ENCODE peak calls at places on chromosome 4, in five cellular contexts. One of them, this sample, is unnamed.

GRCh38 chr4:169184236-169184635 is 86.5 kb downstream of the SH3RF1 start:
- DNase-seq in fibroblast of lung: no peak
- DNase-seq in D721Med: no peak
- DNase-seq in HFF-Myc: peak
- DNase-seq in glutamatergic neuron: no peak
- DNase-seq in this sample: peak

GRCh38 chr4:60611762-60612496 is 588.2 kb upstream of the ADGRL3 start:
- DNase-seq in glutamatergic neuron: no peak
- DNase-seq in fibroblast of lung: no peak
- DNase-seq in HFF-Myc: no peak
- DNase-seq in D721Med: no peak
- DNase-seq in this sample: no peak

GRCh38 chr4:86054676-86055075 is 305.2 kb downstream of the MAPK10 start:
- DNase-seq in fibroblast of lung: no peak
- DNase-seq in glutamatergic neuron: no peak
- DNase-seq in D721Med: no peak
- DNase-seq in HFF-Myc: no peak
- DNase-seq in this sample: no peak

GRCh38 chr4:94304365-94304971 is 38.2 kb downstream of the HPGDS start:
- DNase-seq in glutamatergic neuron: no peak
- DNase-seq in D721Med: no peak
- DNase-seq in HFF-Myc: peak
- DNase-seq in fibroblast of lung: peak
- DNase-seq in this sample: peak

GRCh38 chr4:83025563-83025962 is 9.4 kb upstream of the COPS4 start:
- DNase-seq in D721Med: no peak
- DNase-seq in glutamatergic neuron: no peak
- DNase-seq in fibroblast of lung: no peak
- DNase-seq in HFF-Myc: no peak
- DNase-seq in this sample: no peak

GRCh38 chr4:111961806-111962205 is 183.4 kb upstream of the FAM241A start:
- DNase-seq in glutamatergic neuron: no peak
- DNase-seq in fibroblast of lung: no peak
- DNase-seq in D721Med: no peak
- DNase-seq in HFF-Myc: no peak
- DNase-seq in this sample: peak

GRCh38 chr4:185782523-185782922 is 29.5 kb downstream of the SORBS2 start:
- DNase-seq in HFF-Myc: no peak
- DNase-seq in glutamatergic neuron: no peak
- DNase-seq in D721Med: no peak
- DNase-seq in fibroblast of lung: peak
- DNase-seq in this sample: peak

GRCh38 chr4:150656882-150657281 is 74.9 kb downstream of the MAB21L2 start:
- DNase-seq in fibroblast of lung: no peak
- DNase-seq in glutamatergic neuron: no peak
- DNase-seq in HFF-Myc: no peak
- DNase-seq in D721Med: no peak
- DNase-seq in this sample: no peak

GRCh38 chr4:17650404-17650803 is 36.0 kb downstream of the MED28 start:
- DNase-seq in glutamatergic neuron: no peak
- DNase-seq in D721Med: no peak
- DNase-seq in HFF-Myc: no peak
- DNase-seq in fibroblast of lung: no peak
- DNase-seq in this sample: no peak

GRCh38 chr4:15144249-15144966 is 142.1 kb downstream of the CPEB2 start:
- DNase-seq in HFF-Myc: no peak
- DNase-seq in D721Med: no peak
- DNase-seq in fibroblast of lung: peak
- DNase-seq in glutamatergic neuron: no peak
- DNase-seq in this sample: no peak

GRCh38 chr4:186149872-186150271 is 41.5 kb upstream of the CYP4V2 start:
- DNase-seq in glutamatergic neuron: peak
- DNase-seq in D721Med: no peak
- DNase-seq in HFF-Myc: no peak
- DNase-seq in fibroblast of lung: peak
- DNase-seq in this sample: peak

GRCh38 chr4:68904786-68905185 is 46.8 kb downstream of the UGT2A3 start:
- DNase-seq in fibroblast of lung: no peak
- DNase-seq in glutamatergic neuron: no peak
- DNase-seq in D721Med: no peak
- DNase-seq in HFF-Myc: no peak
- DNase-seq in this sample: no peak

GRCh38 chr4:146855761-146856160 is 89.9 kb downstream of the TTC29 start:
- DNase-seq in HFF-Myc: no peak
- DNase-seq in D721Med: no peak
- DNase-seq in fibroblast of lung: no peak
- DNase-seq in glutamatergic neuron: no peak
- DNase-seq in this sample: no peak

GRCh38 chr4:22238742-22239141 is 277.1 kb downstream of the ADGRA3 start:
- DNase-seq in fibroblast of lung: no peak
- DNase-seq in HFF-Myc: no peak
- DNase-seq in glutamatergic neuron: no peak
- DNase-seq in D721Med: no peak
- DNase-seq in this sample: no peak

GRCh38 chr4:108758498-108758897 is 4.4 kb downstream of the ETNPPL start:
- DNase-seq in glutamatergic neuron: no peak
- DNase-seq in HFF-Myc: no peak
- DNase-seq in D721Med: no peak
- DNase-seq in fibroblast of lung: no peak
- DNase-seq in this sample: no peak

GRCh38 chr4:108766058-108766457 is 3.2 kb upstream of the ETNPPL start:
- DNase-seq in D721Med: no peak
- DNase-seq in HFF-Myc: no peak
- DNase-seq in fibroblast of lung: no peak
- DNase-seq in glutamatergic neuron: no peak
- DNase-seq in this sample: no peak

GRCh38 chr4:108763981-108764380 is 1.1 kb upstream of the ETNPPL start:
- DNase-seq in D721Med: no peak
- DNase-seq in fibroblast of lung: no peak
- DNase-seq in HFF-Myc: no peak
- DNase-seq in glutamatergic neuron: no peak
- DNase-seq in this sample: no peak

GRCh38 chr4:108763226-108763593 is 357 bp upstream of the ETNPPL start:
- DNase-seq in fibroblast of lung: no peak
- DNase-seq in D721Med: no peak
- DNase-seq in glutamatergic neuron: no peak
- DNase-seq in HFF-Myc: no peak
- DNase-seq in this sample: no peak

DNA sequence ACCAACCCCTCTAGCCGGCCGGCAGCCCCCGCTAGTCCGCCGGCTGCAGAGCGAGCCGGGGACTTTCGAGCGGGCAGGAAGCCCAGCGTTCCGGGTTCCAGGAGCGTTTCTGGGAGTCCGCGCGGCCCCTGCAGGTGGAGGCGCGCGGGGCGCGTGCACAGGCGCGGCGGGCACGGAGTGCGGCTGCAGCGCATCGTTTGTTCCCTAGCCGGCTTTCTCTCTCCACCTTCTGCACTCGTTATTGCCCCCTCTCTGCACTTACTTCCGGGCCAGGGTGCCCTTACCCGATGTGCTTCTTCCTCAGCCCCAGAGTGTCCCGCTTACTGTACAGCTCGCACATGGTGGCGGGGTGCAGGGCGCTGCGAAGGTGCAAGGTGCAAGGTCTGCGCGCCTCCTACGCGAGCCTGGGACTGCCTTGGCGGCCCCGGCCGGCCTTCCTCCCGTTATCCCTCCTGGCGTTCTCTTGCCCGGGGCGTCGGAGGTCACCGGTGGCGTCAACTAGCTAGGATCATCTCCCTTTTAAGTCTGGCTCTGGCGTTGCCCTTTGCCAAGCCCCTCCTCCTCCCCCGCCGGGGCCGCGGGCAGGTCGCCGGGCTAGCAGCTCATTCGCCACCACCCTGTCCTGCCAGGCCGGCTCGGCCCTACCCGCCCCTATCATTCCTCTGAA is at the start of gene ETNPPL:
- DNase-seq in D721Med: no peak
- DNase-seq in fibroblast of lung: peak
- DNase-seq in HFF-Myc: no peak
- DNase-seq in glutamatergic neuron: peak
- DNase-seq in this sample: no peak
- TF ChIP-seq CTCF in D721Med: no peak
- TF ChIP-seq CTCF in fibroblast of lung: no peak
- TF ChIP-seq CTCF in HFF-Myc: no peak
- TF ChIP-seq CTCF in glutamatergic neuron: no peak
- TF ChIP-seq CTCF in this sample: no peak

GRCh38 chr4:876780-877179 is 50.9 kb upstream of the CPLX1 start:
- DNase-seq in D721Med: no peak
- DNase-seq in glutamatergic neuron: peak
- DNase-seq in HFF-Myc: no peak
- DNase-seq in fibroblast of lung: no peak
- DNase-seq in this sample: no peak
- TF ChIP-seq CTCF in D721Med: peak
- TF ChIP-seq CTCF in glutamatergic neuron: peak
- TF ChIP-seq CTCF in HFF-Myc: peak
- TF ChIP-seq CTCF in fibroblast of lung: no peak
- TF ChIP-seq CTCF in this sample: peak

DNA sequence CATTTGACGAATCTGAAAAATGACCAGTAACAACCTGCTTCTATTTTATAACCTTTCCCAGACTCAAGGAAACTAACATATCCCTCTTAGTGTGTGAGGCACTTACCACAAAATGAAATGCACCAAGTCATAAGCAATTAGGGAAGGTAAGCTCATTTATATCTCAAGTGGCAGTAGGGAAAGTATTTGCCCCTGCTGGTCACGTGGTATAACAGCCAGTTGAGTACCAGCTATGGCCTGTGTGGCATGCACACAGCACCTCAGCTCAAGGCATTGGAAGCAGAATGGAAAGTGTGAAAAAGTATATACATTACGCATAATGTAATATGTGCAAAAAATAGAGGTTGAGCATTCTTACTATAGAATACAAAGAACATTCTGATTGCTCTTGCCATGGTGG is 178.3 kb upstream of the GYPA start:
- DNase-seq in HFF-Myc: no peak
- DNase-seq in D721Med: no peak
- DNase-seq in glutamatergic neuron: no peak
- DNase-seq in fibroblast of lung: no peak
- DNase-seq in this sample: no peak
- TF ChIP-seq CTCF in HFF-Myc: no peak
- TF ChIP-seq CTCF in D721Med: no peak
- TF ChIP-seq CTCF in glutamatergic neuron: peak
- TF ChIP-seq CTCF in fibroblast of lung: no peak
- TF ChIP-seq CTCF in this sample: no peak

DNA sequence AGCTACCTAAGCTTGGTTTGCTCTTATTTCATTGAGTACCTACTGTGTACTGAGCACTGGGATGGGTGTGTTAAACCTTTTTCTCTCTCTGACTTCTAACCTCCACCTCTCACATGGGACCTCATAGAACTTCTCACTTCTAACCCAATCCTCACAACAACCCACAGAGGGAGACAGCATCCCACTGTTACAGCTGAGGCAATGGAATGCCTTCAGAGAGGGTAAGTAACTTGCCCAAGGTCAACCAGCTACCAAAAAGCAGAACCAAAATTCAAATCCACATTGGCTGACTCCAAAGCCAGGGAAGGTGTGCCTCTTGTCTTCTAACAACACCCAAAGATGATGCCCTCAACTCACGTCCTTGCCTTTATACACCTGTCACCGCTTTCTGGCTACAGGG is 5.4 kb downstream of the SEL1L3 start:
- DNase-seq in HFF-Myc: no peak
- DNase-seq in D721Med: no peak
- DNase-seq in fibroblast of lung: no peak
- DNase-seq in glutamatergic neuron: no peak
- DNase-seq in this sample: peak
- TF ChIP-seq CTCF in HFF-Myc: peak
- TF ChIP-seq CTCF in D721Med: no peak
- TF ChIP-seq CTCF in fibroblast of lung: no peak
- TF ChIP-seq CTCF in glutamatergic neuron: no peak
- TF ChIP-seq CTCF in this sample: peak

DNA sequence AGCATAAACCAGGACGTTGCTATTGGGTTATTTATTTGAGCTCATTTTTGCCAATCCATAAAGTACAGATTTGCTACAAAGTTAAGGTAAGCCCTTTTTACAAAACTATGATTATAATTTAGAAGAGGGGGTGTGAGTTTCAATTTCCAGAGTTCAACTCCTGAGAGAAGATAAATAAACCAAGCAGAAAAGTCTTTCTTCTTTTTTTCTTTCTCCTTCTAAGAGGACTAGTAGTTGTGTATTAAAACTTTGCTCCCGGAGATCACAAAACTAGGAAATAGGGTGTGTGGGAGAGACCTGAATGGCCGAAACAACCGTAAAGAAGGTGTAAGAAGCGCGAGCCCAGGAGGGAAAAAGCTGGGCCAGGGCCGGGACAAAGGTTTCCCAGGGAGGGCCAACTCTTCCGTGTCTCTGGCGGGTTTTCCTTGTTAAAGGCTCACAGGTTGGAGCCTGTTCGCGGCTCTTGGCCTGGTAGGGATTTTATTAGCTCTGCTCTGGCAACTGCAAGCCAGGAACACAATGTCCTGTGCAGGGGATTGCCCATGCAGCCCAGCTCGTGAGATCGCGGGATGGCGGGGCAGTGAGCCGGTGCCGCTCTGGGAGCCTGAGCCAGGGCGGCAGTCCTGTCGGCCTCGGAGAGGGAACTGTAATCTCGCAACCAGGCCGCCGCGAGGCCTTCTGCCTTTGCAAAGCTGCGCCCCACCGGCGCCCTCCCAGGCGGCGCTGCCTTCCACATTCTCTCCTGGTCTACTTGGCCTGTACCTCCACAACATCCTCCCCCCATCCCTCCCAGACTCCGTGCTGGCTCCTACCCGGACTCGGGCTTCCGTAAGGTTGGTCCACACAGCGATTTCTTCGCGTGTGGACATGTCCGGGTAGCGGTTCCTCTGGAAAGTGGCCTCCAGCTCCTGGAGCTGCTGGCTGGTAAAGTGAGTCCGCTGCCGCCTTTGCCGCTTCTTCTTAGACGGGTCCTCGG is 2.2 kb downstream of the PITX2 start:
- DNase-seq in glutamatergic neuron: peak
- DNase-seq in fibroblast of lung: no peak
- DNase-seq in HFF-Myc: no peak
- DNase-seq in D721Med: no peak
- DNase-seq in this sample: no peak
- TF ChIP-seq CTCF in glutamatergic neuron: no peak
- TF ChIP-seq CTCF in fibroblast of lung: no peak
- TF ChIP-seq CTCF in HFF-Myc: no peak
- TF ChIP-seq CTCF in D721Med: no peak
- TF ChIP-seq CTCF in this sample: no peak

DNA sequence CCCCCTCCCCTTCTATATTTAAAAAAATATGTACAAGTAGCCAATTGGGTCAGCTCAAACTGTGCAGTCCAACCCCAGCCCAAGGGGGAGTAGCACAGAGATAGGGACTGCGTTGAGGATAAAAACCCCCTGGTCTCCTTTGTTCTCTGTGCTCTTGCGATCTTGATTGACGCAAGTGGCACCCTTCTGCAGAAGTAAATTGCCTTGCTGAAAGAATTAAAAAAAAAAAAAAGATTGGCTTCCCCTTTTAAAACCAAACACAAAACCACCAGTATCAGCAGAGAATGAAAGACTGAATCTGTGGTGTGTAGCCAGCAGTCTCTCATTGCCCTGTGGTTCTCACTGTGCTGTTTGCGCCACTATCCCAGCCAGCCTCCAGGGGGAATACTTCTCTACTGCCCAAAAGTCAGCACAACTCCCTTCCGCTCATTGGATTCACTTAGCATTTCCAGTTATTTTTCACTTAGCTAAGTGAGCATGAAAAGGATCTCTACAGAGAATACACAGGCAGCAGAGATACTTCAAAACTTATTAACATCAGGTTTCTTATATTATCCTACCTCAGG is 29.7 kb downstream of the MANBA start:
- DNase-seq in HFF-Myc: no peak
- DNase-seq in fibroblast of lung: no peak
- DNase-seq in glutamatergic neuron: no peak
- DNase-seq in D721Med: no peak
- DNase-seq in this sample: no peak
- TF ChIP-seq CTCF in HFF-Myc: peak
- TF ChIP-seq CTCF in fibroblast of lung: no peak
- TF ChIP-seq CTCF in glutamatergic neuron: no peak
- TF ChIP-seq CTCF in D721Med: no peak
- TF ChIP-seq CTCF in this sample: peak

This sample was measured in fibroblast of mammary gland.